ENCODE peak calls at places on chromosomes 16 and 17, in nine cellular contexts. B is PC-3, P is neural progenitor cell, R is SK-N-SH, Z is OCI-LY7, U is MM.1S, S is GM23338, T is HCT116, W is hepatocyte. E is an unnamed sample. For H3K4me1, the result is how much of the 10 kb centered on the place peaks cover.

GRCh38 chr17:21379080-21379711 is 3.0 kb downstream of the KCNJ12 start:
- DNase-seq in W (no peak), B (no peak), T (no peak), R (no peak), P (no peak), S (no peak), Z (no peak), U (no peak), E (no peak)

GRCh38 chr17:81000089-81000630 is 8.5 kb downstream of the CHMP6 start:
- DNase-seq in B (no peak), Z (no peak), W (no peak), P (no peak), U (no peak), R (no peak), S (no peak), T (no peak), E (no peak)

GRCh38 chr16:77584205-77584859 is 138.0 kb upstream of the NUDT7 start:
- DNase-seq in R (peak), S (peak), T (peak), Z (peak), B (peak), W (peak), U (peak), P (peak), E (peak)

GRCh38 chr16:2983706-2984136 is 3.5 kb upstream of the PKMYT1 start:
- DNase-seq in U (peak), Z (peak), S (peak), T (peak), R (peak), P (peak), W (peak), B (peak), E (peak)

GRCh38 chr17:9330140-9330902 is 245.3 kb downstream of the STX8 start:
- DNase-seq in P (peak), U (no peak), T (no peak), Z (no peak), W (no peak), R (no peak), S (peak), B (no peak), E (no peak)

GRCh38 chr16:86353185-86353584 is 157.1 kb upstream of the FOXF1 start:
- DNase-seq in R (no peak), Z (no peak), T (no peak), B (no peak), P (no peak), U (no peak), S (no peak), W (no peak), E (peak)

GRCh38 chr16:27824786-27825185 is 238.7 kb downstream of the GSG1L start:
- DNase-seq in B (no peak), P (no peak), R (no peak), W (no peak), U (no peak), T (no peak), Z (no peak), S (no peak), E (no peak)

GRCh38 chr16:17194190-17194780 is 276.5 kb downstream of the XYLT1 start:
- DNase-seq in Z (peak), S (peak), R (peak), P (peak), W (peak), U (no peak), T (peak), B (no peak), E (peak)

GRCh38 chr17:6660101-6660500 is 8.5 kb downstream of the C17orf100 start:
- DNase-seq in Z (no peak), T (no peak), W (no peak), P (no peak), U (no peak), B (no peak), S (no peak), R (no peak), E (no peak)

GRCh38 chr17:56985371-56986162 is 7.6 kb downstream of the SCPEP1 start:
- DNase-seq in Z (no peak), S (no peak), U (no peak), P (no peak), W (no peak), T (no peak), R (no peak), B (no peak), E (no peak)

GRCh38 chr17:4751925-4752324 is 12.2 kb upstream of the CXCL16 start:
- DNase-seq in Z (no peak), U (no peak), S (no peak), T (no peak), W (no peak), P (no peak), B (no peak), R (no peak), E (no peak)

DNA sequence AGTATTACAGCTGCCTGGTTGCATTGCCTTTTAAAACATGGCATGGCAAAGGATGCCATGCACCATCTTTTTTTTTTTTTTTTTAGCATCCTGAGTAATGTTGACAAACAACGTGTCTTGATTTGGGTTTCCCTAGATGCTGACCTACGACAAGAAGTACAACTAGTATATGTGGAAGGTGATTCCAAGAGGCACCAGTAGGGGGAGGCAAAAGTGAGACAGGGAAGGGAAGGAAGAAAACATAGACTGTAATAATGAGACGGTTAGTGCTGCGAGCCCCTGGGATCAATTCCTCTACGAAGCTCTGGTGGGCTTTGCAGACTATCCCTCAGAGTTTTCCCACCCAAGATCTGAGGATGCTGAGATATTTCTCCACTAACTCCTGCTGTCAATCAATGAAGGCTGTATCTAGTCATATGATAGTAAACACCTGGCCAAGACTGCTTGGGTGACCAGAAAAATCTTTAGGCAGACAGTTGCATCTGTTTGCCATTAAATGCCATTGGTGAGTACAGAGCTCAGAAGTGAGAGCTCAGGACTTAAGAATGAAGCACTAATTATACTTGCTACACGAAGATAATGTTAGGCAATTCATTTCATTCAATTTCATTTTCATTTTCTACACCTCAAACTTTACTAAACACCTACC is 458.6 kb upstream of the GOT2 start:
- DNase-seq in P (peak), W (peak), U (peak), Z (peak), S (peak), T (no peak), B (peak), R (peak), E (peak)
- TF ChIP-seq EZH2phosphoT487 in P (no peak), W (no peak), U (no peak), Z (no peak), S (no peak), T (no peak), B (no peak), R (no peak), E (no peak)

DNA sequence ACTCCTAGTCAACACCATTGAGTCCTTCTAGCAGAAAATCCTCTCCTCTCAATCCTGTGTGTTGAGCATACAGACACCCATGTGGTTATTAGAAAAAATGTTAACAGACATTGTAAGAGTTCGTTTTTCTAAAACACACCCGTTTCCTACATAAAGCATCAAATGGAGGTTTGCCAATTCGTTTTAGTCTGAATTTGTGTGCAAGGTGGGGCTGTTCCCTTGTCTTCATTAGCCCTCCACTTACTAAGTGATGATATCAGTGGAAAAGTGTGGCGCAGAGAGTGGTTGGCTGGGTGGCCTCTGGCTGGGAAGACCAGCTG is 2.7 kb downstream of the NHERF1 start:
- DNase-seq in R (no peak), U (no peak), Z (no peak), S (no peak), B (no peak), T (no peak), W (no peak), P (no peak), E (no peak)
- H3K4me1 ChIP-seq in R (under half), U (under half), Z (under half), S (under half), B (under half), T (half or more), W (under half), P (under half), E (under half)

GRCh38 chr16:54585966-54586365 is 299.4 kb upstream of the IRX3 start:
- DNase-seq in B (no peak), R (no peak), W (no peak), U (no peak), P (peak), T (no peak), S (no peak), Z (no peak), E (no peak)

GRCh38 chr16:54588026-54588425 is 301.4 kb upstream of the IRX3 start:
- DNase-seq in S (no peak), R (no peak), Z (no peak), B (no peak), W (no peak), P (no peak), T (no peak), U (no peak), E (no peak)

GRCh38 chr16:54585094-54585493 is 298.5 kb upstream of the IRX3 start:
- DNase-seq in S (peak), Z (no peak), R (no peak), B (no peak), P (peak), T (no peak), W (no peak), U (no peak), E (no peak)

GRCh38 chr16:54586474-54587175 is 300.0 kb upstream of the IRX3 start:
- DNase-seq in P (no peak), R (no peak), B (no peak), S (no peak), T (no peak), W (no peak), U (no peak), Z (no peak), E (no peak)

DNA sequence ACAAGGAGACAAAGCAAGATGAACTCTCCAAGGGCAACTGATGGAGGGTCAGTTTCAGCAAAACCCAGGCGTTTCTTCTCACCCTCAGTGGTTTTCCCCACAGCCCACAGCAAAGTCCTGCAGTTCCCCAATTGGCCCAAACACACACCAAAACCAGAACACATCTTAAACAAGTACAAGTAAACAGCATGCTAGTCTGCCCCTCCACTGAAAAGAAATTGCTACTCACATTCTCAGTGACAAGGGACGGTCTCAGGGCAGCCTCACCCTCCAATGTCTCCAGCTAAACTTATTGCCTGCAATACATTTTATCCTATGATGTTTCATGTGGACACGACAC is 300.6 kb upstream of the IRX3 start:
- DNase-seq in B (no peak), R (no peak), Z (no peak), W (no peak), U (no peak), T (no peak), S (no peak), P (no peak), E (no peak)
- H3K27ac ChIP-seq in B (no peak), R (no peak), Z (no peak), W (no peak), U (no peak), T (no peak), S (no peak), P (no peak), E (no peak)

GRCh38 chr17:50117202-50118040 is 12.5 kb downstream of the SAMD14 start:
- DNase-seq in S (peak), W (peak), R (no peak), Z (peak), T (peak), U (peak), B (peak), P (peak), E (peak)
- TF ChIP-seq EZH2phosphoT487 in S (no peak), W (no peak), R (no peak), Z (no peak), T (no peak), U (no peak), B (no peak), P (no peak), E (no peak)

DNA sequence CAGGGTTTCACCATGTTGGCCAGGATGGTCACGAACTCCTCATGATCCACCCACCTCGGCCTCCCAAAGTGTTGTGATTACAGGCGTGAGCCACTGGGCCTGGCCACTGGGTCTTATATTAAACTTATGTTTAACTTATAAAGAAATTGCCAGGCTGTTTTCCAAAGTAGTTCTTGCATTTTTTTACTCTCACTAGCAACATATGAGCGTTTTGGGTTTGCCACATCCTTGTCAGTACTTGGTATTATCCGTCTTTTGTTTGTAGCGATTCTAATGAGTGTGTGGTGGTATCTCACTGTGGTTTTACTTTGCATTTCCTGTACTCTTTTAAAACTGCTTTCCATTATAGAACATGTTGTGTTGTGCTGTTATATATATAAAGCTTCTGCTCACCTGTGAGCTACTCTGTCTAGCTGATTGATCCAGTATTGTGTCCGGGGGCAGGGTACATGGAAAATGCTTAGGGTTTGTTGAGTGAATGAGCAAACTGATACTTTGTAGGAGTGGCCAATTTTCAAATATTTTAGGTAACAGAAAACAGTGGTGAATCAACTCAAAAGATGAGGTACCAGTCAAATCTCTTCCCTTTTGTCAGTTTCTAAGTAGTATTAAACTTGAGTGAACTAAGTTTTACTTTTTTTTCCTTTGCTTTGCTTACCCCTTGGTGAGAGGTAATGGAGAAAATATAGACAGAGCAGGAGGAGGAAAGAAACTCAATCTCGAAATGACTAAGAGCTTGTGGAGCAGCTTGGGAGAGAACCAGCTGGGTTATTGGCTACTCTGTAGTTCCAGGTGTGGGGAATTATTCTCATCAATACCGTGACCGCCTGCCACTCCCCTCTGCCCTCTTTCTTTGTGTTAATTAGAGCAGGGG is 75.8 kb downstream of the PITPNC1 start:
- DNase-seq in B (no peak), U (no peak), S (no peak), W (no peak), Z (peak), R (no peak), P (no peak), T (no peak), E (no peak)
- H3K4me1 ChIP-seq in B (under half), U (under half), S (under half), W (under half), Z (half or more), R (under half), P (under half), T (under half), E (under half)